ENCODE peak calls at places on chromosomes 1 and 21, in six cellular contexts. O, V, X, S, Z and K are unnamed samples.
A peak's percentile ranks its signal among the peaks of the same experiment; 100 is the strongest.

GRCh38 chr1:24619376-24619775 is 23.7 kb upstream of the SRRM1 start:
- DNase-seq in V (peak; percentile 32), S (no peak), O (no peak), X (no peak), Z (no peak), K (no peak)

GRCh38 chr1:29213055-29213454 is 17.7 kb downstream of the MECR start:
- DNase-seq in X (no peak), V (no peak), Z (no peak), S (no peak), O (no peak), K (no peak)

GRCh38 chr1:39509360-39510009 is 18.0 kb downstream of the BMP8A start:
- DNase-seq in X (no peak), S (peak; percentile 40), Z (no peak), V (no peak), O (peak; percentile 21), K (no peak)

GRCh38 chr1:109822749-109823542 is 59.2 kb upstream of the EPS8L3 start:
- DNase-seq in S (no peak), Z (no peak), X (no peak), O (no peak), V (no peak), K (no peak)

GRCh38 chr1:21229246-21230000 is 52.7 kb upstream of the EIF4G3 start:
- DNase-seq in V (no peak), O (peak; percentile 72), X (peak; percentile 53), S (no peak), Z (no peak), K (no peak)

GRCh38 chr1:94755675-94756074 is 64.5 kb upstream of the SLC44A3 start:
- DNase-seq in V (peak; percentile 52), S (no peak), Z (no peak), O (peak; percentile 97), X (peak; percentile 94), K (no peak)

GRCh38 chr1:214186118-214186517 is 94.8 kb upstream of the SMYD2 start:
- DNase-seq in O (no peak), X (no peak), S (no peak), Z (no peak), V (no peak), K (no peak)

GRCh38 chr1:28313710-28314510 is 14.9 kb upstream of the MED18 start:
- DNase-seq in Z (no peak), X (peak; percentile 71), O (no peak), V (peak; percentile 75), S (no peak), K (peak; percentile 18)

GRCh38 chr1:219163401-219163954 is 10.2 kb upstream of the LYPLAL1 start:
- DNase-seq in X (no peak), Z (no peak), V (no peak), S (no peak), O (no peak), K (no peak)

GRCh38 chr1:98110674-98111073 is 189.8 kb upstream of the DPYD start:
- DNase-seq in V (peak; percentile 68), Z (no peak), S (no peak), O (peak; percentile 75), X (peak; percentile 50), K (no peak)

GRCh38 chr1:224623743-224624333 is 7.7 kb downstream of the CNIH3 start:
- DNase-seq in X (peak; percentile 96), Z (peak; percentile 87), V (peak; percentile 96), O (peak; percentile 96), S (peak; percentile 80), K (no peak)

GRCh38 chr1:204152310-204153044 is 633 bp upstream of the ETNK2 start:
- DNase-seq in O (no peak), S (no peak), Z (no peak), X (no peak), V (no peak), K (no peak)

GRCh38 chr1:30665216-30665615 is 58.2 kb downstream of the MATN1 start:
- DNase-seq in O (no peak), V (no peak), X (no peak), Z (peak; percentile 49), S (no peak), K (no peak)

GRCh38 chr1:36805979-36806640 is 228.2 kb downstream of the GRIK3 start:
- DNase-seq in X (no peak), Z (no peak), S (no peak), V (no peak), O (no peak), K (no peak)

GRCh38 chr1:177710973-177711372 is 258.9 kb downstream of the SEC16B start:
- DNase-seq in O (no peak), V (no peak), S (no peak), Z (no peak), X (no peak), K (no peak)

GRCh38 chr1:163320891-163321290 is 863 bp upstream of the NUF2 start:
- DNase-seq in V (peak; percentile 4), Z (no peak), X (no peak), S (no peak), O (peak; percentile 8), K (no peak)

GRCh38 chr1:90704817-90705216 is 12.3 kb downstream of the BARHL2 start:
- DNase-seq in V (no peak), S (no peak), Z (no peak), X (no peak), O (no peak), K (no peak)

GRCh38 chr1:97094257-97094972 is 372.8 kb downstream of the PTBP2 start:
- DNase-seq in X (peak; percentile 91), O (peak; percentile 74), Z (no peak), V (peak; percentile 40), S (no peak), K (peak; percentile 16)

GRCh38 chr1:12450090-12450764 is 167.8 kb downstream of the DHRS3 start:
- DNase-seq in V (no peak), X (no peak), Z (no peak), S (no peak), O (no peak), K (no peak)

GRCh38 chr21:38787461-38788274 is 18.1 kb upstream of the ETS2 start:
- DNase-seq in O (peak; percentile 84), Z (no peak), X (peak; percentile 78), S (no peak), V (peak; percentile 83), K (no peak)

GRCh38 chr1:88877382-88877825 is 14.0 kb downstream of the GTF2B start:
- DNase-seq in Z (no peak), V (peak; percentile 52), O (peak; percentile 56), X (peak; percentile 28), S (no peak), K (no peak)

GRCh38 chr1:67566803-67567202 is 118.2 kb upstream of the GADD45A start:
- DNase-seq in S (no peak), Z (no peak), O (no peak), V (no peak), X (no peak), K (no peak)

GRCh38 chr1:205168291-205168690 is 43.2 kb downstream of the DSTYK start:
- DNase-seq in V (no peak), S (no peak), O (peak; percentile 22), Z (no peak), X (no peak), K (no peak)

GRCh38 chr1:81607086-81607485 is 193.6 kb upstream of the ADGRL2 start:
- DNase-seq in V (no peak), Z (no peak), O (no peak), X (no peak), S (no peak), K (no peak)

GRCh38 chr1:3594706-3595377 is 16.5 kb downstream of the MEGF6 start:
- DNase-seq in X (no peak), S (no peak), Z (no peak), O (no peak), V (no peak), K (no peak)

GRCh38 chr1:28507247-28507645 is 1.4 kb downstream of the RCC1 start:
- DNase-seq in Z (peak; percentile 72), V (peak; percentile 32), O (peak; percentile 13), X (no peak), S (no peak), K (no peak)

GRCh38 chr1:215277537-215277936 is 195.0 kb downstream of the KCNK2 start:
- DNase-seq in O (peak; percentile 38), Z (no peak), V (peak; percentile 20), S (no peak), X (peak; percentile 56), K (no peak)

GRCh38 chr1:220331318-220331717 is 59.1 kb upstream of the RAB3GAP2 start:
- DNase-seq in O (no peak), Z (no peak), S (no peak), X (no peak), V (no peak), K (no peak)

GRCh38 chr1:38440402-38440801 is 393.8 kb upstream of the POU3F1 start:
- DNase-seq in O (no peak), V (no peak), Z (no peak), X (no peak), S (no peak), K (no peak)